ENCODE peak calls at places on chromosomes 6 and 20, in four cellular contexts. One of them, this sample, is unnamed.

GRCh38 chr20:63967330-63968135 is 2.2 kb downstream of the ZNF512B start:
- DNase-seq in IMR-90: no peak
- DNase-seq in H1: no peak
- DNase-seq in body of pancreas: no peak
- DNase-seq in this sample: no peak

GRCh38 chr20:34643919-34644318 is 33.0 kb downstream of the PIGU start:
- DNase-seq in IMR-90: peak; percentile 91
- DNase-seq in H1: no peak
- DNase-seq in body of pancreas: no peak
- DNase-seq in this sample: no peak

GRCh38 chr6:84137051-84137375 is 90.4 kb downstream of the CEP162 start:
- DNase-seq in IMR-90: peak; percentile 81
- DNase-seq in H1: no peak
- DNase-seq in body of pancreas: no peak
- DNase-seq in this sample: no peak

GRCh38 chr6:11208267-11208666 is 24.2 kb downstream of the NEDD9 start:
- DNase-seq in IMR-90: no peak
- DNase-seq in H1: no peak
- DNase-seq in body of pancreas: no peak
- DNase-seq in this sample: no peak

GRCh38 chr6:130675072-130675471 is 152.1 kb upstream of the SMLR1 start:
- DNase-seq in IMR-90: peak; percentile 84
- DNase-seq in H1: no peak
- DNase-seq in body of pancreas: no peak
- DNase-seq in this sample: no peak

GRCh38 chr6:56684342-56685101 is 41.8 kb upstream of the DST start:
- DNase-seq in IMR-90: no peak
- DNase-seq in H1: no peak
- DNase-seq in body of pancreas: no peak
- DNase-seq in this sample: no peak

GRCh38 chr20:56788041-56788670 is 159.1 kb downstream of the TFAP2C start:
- DNase-seq in IMR-90: peak; percentile 95
- DNase-seq in H1: no peak
- DNase-seq in body of pancreas: peak; percentile 14
- DNase-seq in this sample: no peak

GRCh38 chr6:126033696-126034095 is 47.4 kb downstream of the TRMT11 start:
- DNase-seq in IMR-90: peak; percentile 91
- DNase-seq in H1: no peak
- DNase-seq in body of pancreas: peak; percentile 29
- DNase-seq in this sample: peak; percentile 59

GRCh38 chr6:33784787-33785186 is 4.1 kb downstream of the LEMD2 start:
- DNase-seq in IMR-90: no peak
- DNase-seq in H1: no peak
- DNase-seq in body of pancreas: no peak
- DNase-seq in this sample: no peak

GRCh38 chr6:33781105-33781975 is 7.6 kb downstream of the LEMD2 start:
- DNase-seq in IMR-90: no peak
- DNase-seq in H1: peak; percentile 72
- DNase-seq in body of pancreas: no peak
- DNase-seq in this sample: no peak

GRCh38 chr6:33783781-33784520 is 5.0 kb downstream of the LEMD2 start:
- DNase-seq in IMR-90: no peak
- DNase-seq in H1: no peak
- DNase-seq in body of pancreas: no peak
- DNase-seq in this sample: no peak

GRCh38 chr6:33779895-33780294 is 9.0 kb downstream of the LEMD2 start:
- DNase-seq in IMR-90: no peak
- DNase-seq in H1: no peak
- DNase-seq in body of pancreas: no peak
- DNase-seq in this sample: no peak

GRCh38 chr6:33782561-33782960 is 6.4 kb downstream of the LEMD2 start:
- DNase-seq in IMR-90: no peak
- DNase-seq in H1: no peak
- DNase-seq in body of pancreas: no peak
- DNase-seq in this sample: no peak
- H3K27ac ChIP-seq in IMR-90: no peak overlapping the region
- H3K27ac ChIP-seq in H1: peak overlapping the region; percentile 75
- H3K27ac ChIP-seq in body of pancreas: no peak overlapping the region
- H3K27ac ChIP-seq in this sample: no peak overlapping the region

DNA sequence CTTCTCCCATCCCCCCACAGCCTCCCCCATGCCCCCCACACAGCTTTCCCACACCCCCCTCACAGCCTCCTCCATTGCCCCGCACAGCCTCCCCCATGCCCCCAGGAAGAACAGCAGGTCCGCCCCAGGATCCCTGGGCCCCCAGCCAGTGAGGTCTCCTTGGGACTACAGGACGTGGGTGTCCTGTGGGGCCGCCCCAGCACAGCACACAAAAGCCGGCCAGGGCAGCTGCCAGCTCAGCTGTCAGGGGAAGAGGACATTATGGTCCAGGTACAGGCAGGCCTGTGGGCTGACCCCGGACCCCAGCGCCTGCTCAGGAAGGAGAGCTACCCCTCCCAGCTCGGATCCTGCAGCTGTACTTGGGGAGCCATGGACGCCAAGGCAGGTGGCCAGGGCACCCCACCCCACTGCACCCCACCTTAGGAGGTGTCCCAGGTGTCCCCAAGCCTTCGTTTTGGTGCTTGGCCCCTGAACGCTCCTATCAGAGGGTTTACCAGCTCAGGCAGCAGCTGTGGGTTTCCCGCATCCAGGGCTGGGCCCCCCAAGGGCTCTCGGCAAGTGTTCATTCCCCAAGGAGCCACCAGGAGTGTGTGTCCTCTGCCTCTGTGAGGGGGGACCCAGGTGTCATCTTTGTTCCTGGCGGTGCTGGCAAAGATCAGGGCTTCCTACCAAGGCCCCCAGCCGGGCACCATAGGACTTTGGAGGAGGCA is 42.3 kb upstream of the GATA5 start:
- DNase-seq in IMR-90: no peak
- DNase-seq in H1: no peak
- DNase-seq in body of pancreas: no peak
- DNase-seq in this sample: no peak
- TF ChIP-seq POLR2A in IMR-90: no peak
- TF ChIP-seq POLR2A in H1: no peak
- TF ChIP-seq POLR2A in body of pancreas: no peak
- TF ChIP-seq POLR2A in this sample: no peak

GRCh38 chr6:37145443-37145842 is 24.5 kb upstream of the PIM1 start:
- DNase-seq in IMR-90: no peak
- DNase-seq in H1: no peak
- DNase-seq in body of pancreas: no peak
- DNase-seq in this sample: no peak

GRCh38 chr6:37150314-37150713 is 19.6 kb upstream of the PIM1 start:
- DNase-seq in IMR-90: no peak
- DNase-seq in H1: no peak
- DNase-seq in body of pancreas: no peak
- DNase-seq in this sample: no peak

GRCh38 chr6:37146735-37147157 is 23.2 kb upstream of the PIM1 start:
- DNase-seq in IMR-90: no peak
- DNase-seq in H1: no peak
- DNase-seq in body of pancreas: no peak
- DNase-seq in this sample: no peak

GRCh38 chr6:37155394-37156312 is 14.3 kb upstream of the PIM1 start:
- DNase-seq in IMR-90: no peak
- DNase-seq in H1: no peak
- DNase-seq in body of pancreas: no peak
- DNase-seq in this sample: no peak

DNA sequence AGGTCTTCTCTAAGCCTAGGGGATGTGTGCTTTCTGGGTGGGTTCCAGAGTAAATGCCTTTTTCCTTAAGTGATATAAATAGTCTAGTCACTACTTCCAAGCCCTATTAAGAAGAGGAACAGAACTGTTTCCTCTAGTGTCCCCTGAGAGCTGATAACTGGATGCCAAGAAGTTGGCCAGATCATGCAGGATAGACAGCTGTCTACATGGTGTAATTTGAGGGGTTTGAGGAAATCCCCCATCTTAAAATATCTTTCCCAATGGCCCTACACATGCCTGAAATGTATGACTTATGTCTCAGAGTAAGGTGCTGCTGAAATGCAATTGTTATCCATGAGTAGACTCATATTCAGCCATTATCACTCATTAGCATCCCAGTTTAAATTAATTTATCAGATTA is 20.2 kb upstream of the PIM1 start:
- DNase-seq in IMR-90: no peak
- DNase-seq in H1: no peak
- DNase-seq in body of pancreas: no peak
- DNase-seq in this sample: no peak
- H3K4me3 ChIP-seq in IMR-90: no peak overlapping the region
- H3K4me3 ChIP-seq in H1: no peak overlapping the region
- H3K4me3 ChIP-seq in body of pancreas: no peak overlapping the region
- H3K4me3 ChIP-seq in this sample: no peak overlapping the region

DNA sequence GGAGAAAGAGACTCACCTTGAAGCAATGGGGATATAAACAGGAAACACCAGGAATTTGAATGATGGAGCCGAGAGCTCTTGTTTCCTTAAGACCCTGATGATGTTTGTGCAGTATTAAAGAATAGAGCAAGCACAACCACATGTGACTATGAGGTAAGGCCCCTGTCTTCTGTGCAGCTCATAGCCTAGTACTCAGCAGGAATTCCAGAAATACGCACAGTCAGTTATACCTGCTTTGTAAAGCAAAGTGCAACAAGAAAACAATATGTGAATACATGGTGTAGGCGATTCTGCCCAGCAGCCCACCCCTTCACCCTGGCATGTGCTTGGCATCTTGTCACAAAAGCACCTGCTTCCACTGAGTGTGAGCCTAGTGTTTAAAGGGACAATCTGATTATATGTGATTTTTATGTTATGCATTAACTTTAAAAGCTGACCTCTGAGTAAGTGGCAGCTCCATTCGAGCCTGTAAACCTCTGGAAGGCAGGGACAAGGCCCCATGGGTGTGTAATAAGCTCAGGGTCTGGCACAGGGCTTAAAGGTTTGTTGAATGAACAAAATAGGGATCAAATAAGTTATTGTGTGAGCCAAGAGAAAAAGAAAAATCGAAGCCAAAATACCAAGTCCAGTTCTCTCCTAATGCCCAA is 148.7 kb downstream of the DOK5 start:
- DNase-seq in IMR-90: no peak
- DNase-seq in H1: no peak
- DNase-seq in body of pancreas: no peak
- DNase-seq in this sample: no peak
- H3K27ac ChIP-seq in IMR-90: no peak overlapping the region
- H3K27ac ChIP-seq in H1: no peak overlapping the region
- H3K27ac ChIP-seq in body of pancreas: peak overlapping the region; percentile 46
- H3K27ac ChIP-seq in this sample: no peak overlapping the region

DNA sequence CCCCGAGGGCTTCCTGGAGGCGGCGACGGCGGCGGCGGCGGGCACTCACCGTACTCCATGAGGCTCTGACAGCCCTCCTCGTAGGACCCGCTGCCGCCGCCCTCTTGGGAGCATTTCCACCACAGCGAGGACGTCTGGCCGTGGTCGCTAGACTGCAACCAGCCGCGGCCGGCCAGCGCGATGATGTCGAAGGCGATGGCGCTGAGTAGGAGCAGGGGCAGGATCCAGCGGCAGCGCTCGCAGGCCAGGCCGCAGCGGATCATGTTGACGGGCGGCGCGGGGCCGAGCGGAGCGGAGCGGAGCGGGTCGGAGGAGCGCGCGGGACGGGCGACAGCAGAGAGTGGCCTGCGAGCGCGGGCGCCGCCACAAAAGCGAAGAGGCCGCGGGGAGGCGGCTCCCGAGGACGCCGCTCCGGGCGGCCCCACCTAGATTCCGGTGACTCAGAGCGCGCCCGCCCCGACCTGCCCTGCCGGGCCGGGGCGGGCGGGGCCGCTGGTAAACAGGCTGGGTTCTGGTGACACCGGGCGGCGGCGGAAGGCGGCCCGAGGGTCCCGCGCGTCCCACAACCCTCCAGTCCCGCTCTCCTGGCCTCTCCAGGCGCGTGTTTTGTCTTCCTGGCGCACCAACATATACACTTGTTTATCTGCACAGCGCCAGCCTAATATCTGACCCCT is at the start of gene PERP:
- DNase-seq in IMR-90: peak; percentile 38
- DNase-seq in H1: peak; percentile 70
- DNase-seq in body of pancreas: peak; percentile 85
- DNase-seq in this sample: peak; percentile 69
- TF ChIP-seq POLR2A in IMR-90: peak; percentile 58
- TF ChIP-seq POLR2A in H1: no peak
- TF ChIP-seq POLR2A in body of pancreas: peak; percentile 81
- TF ChIP-seq POLR2A in this sample: no peak

This sample was measured in testis.